ENCODE peak calls at places on chromosomes 4 and X, in six cellular contexts. One of them, this sample, is unnamed.

GRCh38 chr4:95289028-95289634 is 259.6 kb downstream of the UNC5C start:
- DNase-seq in suprapubic skin: no peak
- DNase-seq in transverse colon: no peak
- DNase-seq in sigmoid colon: no peak
- DNase-seq in K562: peak; percentile 66
- DNase-seq in GM23338: no peak
- DNase-seq in this sample: no peak

GRCh38 chr4:115332078-115332477 is 218.7 kb upstream of the NDST4 start:
- DNase-seq in suprapubic skin: no peak
- DNase-seq in transverse colon: no peak
- DNase-seq in sigmoid colon: no peak
- DNase-seq in K562: no peak
- DNase-seq in GM23338: no peak
- DNase-seq in this sample: no peak

GRCh38 chr4:31516520-31516919 is 796.4 kb downstream of the PCDH7 start:
- DNase-seq in suprapubic skin: no peak
- DNase-seq in transverse colon: no peak
- DNase-seq in sigmoid colon: no peak
- DNase-seq in K562: no peak
- DNase-seq in GM23338: no peak
- DNase-seq in this sample: no peak

GRCh38 chrX:10447577-10448214 is 172.7 kb downstream of the MID1 start:
- DNase-seq in suprapubic skin: no peak
- DNase-seq in transverse colon: no peak
- DNase-seq in sigmoid colon: no peak
- DNase-seq in K562: no peak
- DNase-seq in GM23338: no peak
- DNase-seq in this sample: peak; percentile 19

GRCh38 chr4:68346461-68346860 is 3.4 kb downstream of the YTHDC1 start:
- DNase-seq in suprapubic skin: no peak
- DNase-seq in transverse colon: no peak
- DNase-seq in sigmoid colon: no peak
- DNase-seq in K562: no peak
- DNase-seq in GM23338: no peak
- DNase-seq in this sample: no peak

GRCh38 chr4:74268643-74269042 is 39.6 kb upstream of the EPGN start:
- DNase-seq in suprapubic skin: no peak
- DNase-seq in transverse colon: no peak
- DNase-seq in sigmoid colon: no peak
- DNase-seq in K562: no peak
- DNase-seq in GM23338: no peak
- DNase-seq in this sample: no peak

GRCh38 chrX:29090811-29091210 is 503.6 kb downstream of the IL1RAPL1 start:
- DNase-seq in suprapubic skin: no peak
- DNase-seq in transverse colon: no peak
- DNase-seq in sigmoid colon: no peak
- DNase-seq in K562: no peak
- DNase-seq in GM23338: peak; percentile 12
- DNase-seq in this sample: no peak

GRCh38 chrX:40172169-40172979 is 74.6 kb upstream of the BCOR start:
- DNase-seq in suprapubic skin: no peak
- DNase-seq in transverse colon: peak; percentile 64
- DNase-seq in sigmoid colon: peak; percentile 88
- DNase-seq in K562: peak; percentile 71
- DNase-seq in GM23338: peak; percentile 38
- DNase-seq in this sample: peak; percentile 50

GRCh38 chr4:17030543-17030942 is 132.1 kb upstream of the LDB2 start:
- DNase-seq in suprapubic skin: no peak
- DNase-seq in transverse colon: no peak
- DNase-seq in sigmoid colon: no peak
- DNase-seq in K562: no peak
- DNase-seq in GM23338: no peak
- DNase-seq in this sample: no peak

GRCh38 chr4:72888331-72888730 is 181.2 kb downstream of the COX18 start:
- DNase-seq in suprapubic skin: no peak
- DNase-seq in transverse colon: no peak
- DNase-seq in sigmoid colon: no peak
- DNase-seq in K562: no peak
- DNase-seq in GM23338: no peak
- DNase-seq in this sample: no peak

GRCh38 chr4:106048250-106048931 is 153.1 kb downstream of the NPNT start:
- DNase-seq in suprapubic skin: no peak
- DNase-seq in transverse colon: no peak
- DNase-seq in sigmoid colon: no peak
- DNase-seq in K562: no peak
- DNase-seq in GM23338: no peak
- DNase-seq in this sample: no peak

GRCh38 chr4:88054909-88055308 is 47.5 kb downstream of the PKD2 start:
- DNase-seq in suprapubic skin: no peak
- DNase-seq in transverse colon: peak; percentile 37
- DNase-seq in sigmoid colon: no peak
- DNase-seq in K562: peak; percentile 10
- DNase-seq in GM23338: peak; percentile 70
- DNase-seq in this sample: peak; percentile 32

GRCh38 chr4:96293806-96294205 is 453.9 kb downstream of the PDHA2 start:
- DNase-seq in suprapubic skin: no peak
- DNase-seq in transverse colon: no peak
- DNase-seq in sigmoid colon: no peak
- DNase-seq in K562: no peak
- DNase-seq in GM23338: no peak
- DNase-seq in this sample: no peak

GRCh38 chr4:140236649-140237160 is 82.7 kb upstream of the MAML3 start:
- DNase-seq in suprapubic skin: no peak
- DNase-seq in transverse colon: no peak
- DNase-seq in sigmoid colon: no peak
- DNase-seq in K562: no peak
- DNase-seq in GM23338: no peak
- DNase-seq in this sample: no peak

GRCh38 chr4:140240237-140240636 is 86.3 kb upstream of the MAML3 start:
- DNase-seq in suprapubic skin: no peak
- DNase-seq in transverse colon: no peak
- DNase-seq in sigmoid colon: no peak
- DNase-seq in K562: no peak
- DNase-seq in GM23338: no peak
- DNase-seq in this sample: no peak

GRCh38 chr4:140237616-140238352 is 83.8 kb upstream of the MAML3 start:
- DNase-seq in suprapubic skin: peak; percentile 88
- DNase-seq in transverse colon: peak; percentile 71
- DNase-seq in sigmoid colon: peak; percentile 92
- DNase-seq in K562: no peak
- DNase-seq in GM23338: peak; percentile 89
- DNase-seq in this sample: peak; percentile 50

GRCh38 chr4:140239311-140239710 is 85.3 kb upstream of the MAML3 start:
- DNase-seq in suprapubic skin: no peak
- DNase-seq in transverse colon: no peak
- DNase-seq in sigmoid colon: no peak
- DNase-seq in K562: no peak
- DNase-seq in GM23338: no peak
- DNase-seq in this sample: no peak

DNA sequence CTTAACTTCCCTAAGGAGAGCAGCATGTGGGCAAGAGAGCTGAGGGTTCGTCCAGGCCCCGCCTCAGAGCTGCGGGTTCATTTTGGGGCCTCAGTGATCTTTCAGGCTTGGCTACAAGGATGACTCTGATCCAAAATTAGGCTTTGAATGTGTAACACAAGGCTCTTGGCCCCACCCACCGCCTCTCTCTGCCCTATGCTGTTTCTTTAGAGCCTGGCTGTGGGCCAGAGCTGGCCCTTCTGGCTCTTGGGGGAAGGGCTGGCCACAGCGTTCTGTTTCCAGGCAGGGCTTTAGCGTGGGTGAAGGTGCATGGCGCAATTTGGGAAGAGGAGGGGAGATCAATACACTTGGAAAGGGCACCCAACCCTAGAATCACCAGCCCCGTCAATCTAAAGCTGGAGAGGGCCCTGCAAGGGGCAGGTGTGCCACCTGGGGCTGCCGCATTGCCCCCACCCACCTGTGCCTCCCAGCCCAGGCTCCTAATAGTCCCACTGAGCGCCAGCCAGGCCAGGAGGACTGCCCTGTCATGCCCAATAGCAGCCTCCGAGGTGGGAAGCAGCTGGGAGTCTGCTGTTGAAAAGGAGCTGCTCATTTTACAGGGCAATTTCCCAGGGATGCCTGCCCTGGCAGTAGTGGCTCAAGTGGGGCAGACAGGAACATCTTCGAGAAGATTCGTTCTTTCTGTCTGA is 84.5 kb upstream of the MAML3 start:
- DNase-seq in suprapubic skin: peak; percentile 92
- DNase-seq in transverse colon: peak; percentile 84
- DNase-seq in sigmoid colon: peak; percentile 97
- DNase-seq in K562: no peak
- DNase-seq in GM23338: peak; percentile 61
- DNase-seq in this sample: peak; percentile 63
- H3K4me3 ChIP-seq in suprapubic skin: peak overlapping the region; percentile 19
- H3K4me3 ChIP-seq in transverse colon: no peak overlapping the region
- H3K4me3 ChIP-seq in sigmoid colon: no peak overlapping the region
- H3K4me3 ChIP-seq in K562: no peak overlapping the region
- H3K4me3 ChIP-seq in GM23338: peak overlapping the region; percentile 40
- H3K4me3 ChIP-seq in this sample: no peak overlapping the region

GRCh38 chr4:4990857-4991540 is 28.3 kb downstream of the CYTL1 start:
- DNase-seq in suprapubic skin: peak; percentile 91
- DNase-seq in transverse colon: peak; percentile 60
- DNase-seq in sigmoid colon: peak; percentile 95
- DNase-seq in K562: peak; percentile 12
- DNase-seq in GM23338: no peak
- DNase-seq in this sample: no peak
- TF ChIP-seq POLR2AphosphoS5 in suprapubic skin: no peak
- TF ChIP-seq POLR2AphosphoS5 in transverse colon: peak; percentile 82
- TF ChIP-seq POLR2AphosphoS5 in sigmoid colon: peak; percentile 94
- TF ChIP-seq POLR2AphosphoS5 in K562: no peak
- TF ChIP-seq POLR2AphosphoS5 in GM23338: no peak
- TF ChIP-seq POLR2AphosphoS5 in this sample: no peak

GRCh38 chrX:111896148-111896547 is 20.2 kb downstream of the TRPC5OS start:
- DNase-seq in suprapubic skin: no peak
- DNase-seq in transverse colon: no peak
- DNase-seq in sigmoid colon: no peak
- DNase-seq in K562: no peak
- DNase-seq in GM23338: no peak
- DNase-seq in this sample: no peak
- H3K4me3 ChIP-seq in suprapubic skin: no peak overlapping the region
- H3K4me3 ChIP-seq in transverse colon: no peak overlapping the region
- H3K4me3 ChIP-seq in sigmoid colon: no peak overlapping the region
- H3K4me3 ChIP-seq in K562: no peak overlapping the region
- H3K4me3 ChIP-seq in GM23338: no peak overlapping the region
- H3K4me3 ChIP-seq in this sample: no peak overlapping the region

DNA sequence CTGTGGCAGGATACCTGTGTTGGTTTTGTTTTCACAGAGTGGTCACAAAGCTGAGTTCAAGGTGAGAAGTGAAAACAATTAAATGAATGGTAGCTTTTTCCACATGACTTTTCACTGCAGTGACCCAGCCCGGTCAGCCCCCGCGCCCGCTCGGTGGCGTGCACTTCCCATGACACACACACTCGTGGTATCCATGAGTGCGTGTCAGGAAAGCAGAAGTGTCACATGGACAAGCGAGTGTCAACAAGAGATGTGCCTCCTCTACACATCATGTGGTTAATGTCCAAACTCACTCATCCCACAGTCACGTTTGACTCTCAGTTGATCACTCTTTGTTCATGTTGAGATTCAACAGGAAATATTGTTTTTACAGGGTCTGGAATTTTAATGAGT is 112.3 kb upstream of the ENPP6 start:
- DNase-seq in suprapubic skin: peak; percentile 76
- DNase-seq in transverse colon: peak; percentile 57
- DNase-seq in sigmoid colon: peak; percentile 81
- DNase-seq in K562: no peak
- DNase-seq in GM23338: no peak
- DNase-seq in this sample: no peak
- TF ChIP-seq POLR2AphosphoS5 in suprapubic skin: no peak
- TF ChIP-seq POLR2AphosphoS5 in transverse colon: peak; percentile 39
- TF ChIP-seq POLR2AphosphoS5 in sigmoid colon: no peak
- TF ChIP-seq POLR2AphosphoS5 in K562: no peak
- TF ChIP-seq POLR2AphosphoS5 in GM23338: no peak
- TF ChIP-seq POLR2AphosphoS5 in this sample: no peak

GRCh38 chr4:40375620-40376019 is 40.5 kb downstream of the CHRNA9 start:
- DNase-seq in suprapubic skin: no peak
- DNase-seq in transverse colon: no peak
- DNase-seq in sigmoid colon: no peak
- DNase-seq in K562: no peak
- DNase-seq in GM23338: no peak
- DNase-seq in this sample: no peak

GRCh38 chr4:40377462-40378385 is 42.6 kb downstream of the CHRNA9 start:
- DNase-seq in suprapubic skin: no peak
- DNase-seq in transverse colon: peak; percentile 41
- DNase-seq in sigmoid colon: no peak
- DNase-seq in K562: no peak
- DNase-seq in GM23338: no peak
- DNase-seq in this sample: no peak

GRCh38 chr4:40378619-40379018 is 43.5 kb downstream of the CHRNA9 start:
- DNase-seq in suprapubic skin: no peak
- DNase-seq in transverse colon: no peak
- DNase-seq in sigmoid colon: no peak
- DNase-seq in K562: no peak
- DNase-seq in GM23338: no peak
- DNase-seq in this sample: no peak

GRCh38 chr4:40380647-40381046 is 45.5 kb downstream of the CHRNA9 start:
- DNase-seq in suprapubic skin: no peak
- DNase-seq in transverse colon: no peak
- DNase-seq in sigmoid colon: no peak
- DNase-seq in K562: no peak
- DNase-seq in GM23338: no peak
- DNase-seq in this sample: no peak

GRCh38 chr4:40379248-40379647 is 44.1 kb downstream of the CHRNA9 start:
- DNase-seq in suprapubic skin: no peak
- DNase-seq in transverse colon: no peak
- DNase-seq in sigmoid colon: no peak
- DNase-seq in K562: no peak
- DNase-seq in GM23338: peak; percentile 19
- DNase-seq in this sample: no peak
- H3K4me3 ChIP-seq in suprapubic skin: no peak overlapping the region
- H3K4me3 ChIP-seq in transverse colon: no peak overlapping the region
- H3K4me3 ChIP-seq in sigmoid colon: no peak overlapping the region
- H3K4me3 ChIP-seq in K562: no peak overlapping the region
- H3K4me3 ChIP-seq in GM23338: no peak overlapping the region
- H3K4me3 ChIP-seq in this sample: no peak overlapping the region

GRCh38 chr4:7872264-7872771 is 67.3 kb downstream of the AFAP1 start:
- DNase-seq in suprapubic skin: no peak
- DNase-seq in transverse colon: no peak
- DNase-seq in sigmoid colon: peak; percentile 87
- DNase-seq in K562: no peak
- DNase-seq in GM23338: no peak
- DNase-seq in this sample: peak; percentile 78
- TF ChIP-seq POLR2AphosphoS5 in suprapubic skin: no peak
- TF ChIP-seq POLR2AphosphoS5 in transverse colon: no peak
- TF ChIP-seq POLR2AphosphoS5 in sigmoid colon: peak; percentile 15
- TF ChIP-seq POLR2AphosphoS5 in K562: no peak
- TF ChIP-seq POLR2AphosphoS5 in GM23338: no peak
- TF ChIP-seq POLR2AphosphoS5 in this sample: peak; percentile 79